ENCODE peak calls at places on chromosomes 16 and 17, in nine cellular contexts. S is colonic mucosa, T is dorsolateral prefrontal cortex, I is upper lobe of right lung, B is SK-N-SH, V is GM12865, D is lung, J is A549, R is ovary. E is an unnamed sample.

GRCh38 chr17:80791758-80792284 is 199.8 kb upstream of the CHMP6 start:
- DNase-seq in R (peak), J (peak), S (peak), T (no peak), B (no peak), D (peak), V (peak), I (no peak), E (peak)

GRCh38 chr16:14146445-14146844 is 75.3 kb downstream of the MRTFB start:
- DNase-seq in T (no peak), I (no peak), D (no peak), B (no peak), V (peak), S (no peak), J (no peak), R (no peak), E (no peak)

GRCh38 chr16:4450921-4451619 is 23.4 kb downstream of the NMRAL1 start:
- DNase-seq in I (no peak), R (no peak), S (no peak), B (no peak), V (no peak), T (no peak), D (no peak), J (no peak), E (no peak)

GRCh38 chr16:15034266-15035162 is 21.4 kb downstream of the NTAN1 start:
- DNase-seq in S (no peak), I (peak), R (no peak), B (no peak), V (no peak), J (no peak), D (no peak), T (no peak), E (no peak)

GRCh38 chr17:8057691-8058114 is 18.8 kb downstream of the ALOX15B start:
- DNase-seq in T (peak), B (peak), D (no peak), S (peak), I (peak), R (no peak), J (peak), V (peak), E (peak)

GRCh38 chr16:81523387-81524115 is 78.9 kb downstream of the CMIP start:
- DNase-seq in R (peak), J (peak), D (no peak), V (no peak), I (peak), B (no peak), S (no peak), T (no peak), E (no peak)

GRCh38 chr17:1067282-1067956 is 70.5 kb downstream of the TIMM22 start:
- DNase-seq in S (no peak), T (no peak), I (peak), R (no peak), V (no peak), B (no peak), J (peak), D (peak), E (no peak)

GRCh38 chr16:57479422-57480126 is 6.7 kb downstream of the DOK4 start:
- DNase-seq in I (no peak), J (no peak), D (no peak), T (no peak), S (peak), R (peak), V (no peak), B (peak), E (no peak)

GRCh38 chr17:15490634-15491261 is 23.3 kb upstream of the CDRT4 start:
- DNase-seq in S (peak), D (peak), V (no peak), B (no peak), J (no peak), T (peak), R (no peak), I (no peak), E (peak)

GRCh38 chr17:35931794-35932419 is 1.3 kb upstream of the RDM1 start:
- DNase-seq in B (no peak), J (no peak), D (no peak), V (no peak), I (no peak), R (peak), S (no peak), T (no peak), E (no peak)

GRCh38 chr16:11478431-11479119 is 108.1 kb downstream of the LITAF start:
- DNase-seq in R (no peak), B (no peak), I (peak), V (no peak), D (no peak), S (no peak), J (no peak), T (no peak), E (no peak)

GRCh38 chr17:41490620-41491019 is 910 bp upstream of the KRT36 start:
- DNase-seq in T (no peak), R (no peak), D (no peak), I (no peak), V (no peak), J (no peak), B (no peak), S (no peak), E (no peak)

GRCh38 chr17:80843741-80844156 is 147.9 kb upstream of the CHMP6 start:
- DNase-seq in D (no peak), V (no peak), J (no peak), B (no peak), I (peak), R (no peak), T (no peak), S (no peak), E (no peak)

GRCh38 chr17:32461853-32462617 is 17.7 kb downstream of the PSMD11 start:
- DNase-seq in S (peak), T (no peak), V (peak), D (no peak), R (peak), I (no peak), B (peak), J (peak), E (no peak)

GRCh38 chr17:1611715-1612114 is 16.9 kb downstream of the SLC43A2 start:
- DNase-seq in V (no peak), T (no peak), B (no peak), J (no peak), D (no peak), R (no peak), S (no peak), I (no peak), E (no peak)

GRCh38 chr16:19513377-19514053 is 8.4 kb downstream of the GDE1 start:
- DNase-seq in S (peak), D (no peak), J (no peak), T (no peak), I (no peak), V (no peak), B (no peak), R (no peak), E (no peak)
- TF ChIP-seq CTCF in S (no peak), D (no peak), J (no peak), T (no peak), I (no peak), V (no peak), B (no peak), R (no peak), E (no peak)

DNA sequence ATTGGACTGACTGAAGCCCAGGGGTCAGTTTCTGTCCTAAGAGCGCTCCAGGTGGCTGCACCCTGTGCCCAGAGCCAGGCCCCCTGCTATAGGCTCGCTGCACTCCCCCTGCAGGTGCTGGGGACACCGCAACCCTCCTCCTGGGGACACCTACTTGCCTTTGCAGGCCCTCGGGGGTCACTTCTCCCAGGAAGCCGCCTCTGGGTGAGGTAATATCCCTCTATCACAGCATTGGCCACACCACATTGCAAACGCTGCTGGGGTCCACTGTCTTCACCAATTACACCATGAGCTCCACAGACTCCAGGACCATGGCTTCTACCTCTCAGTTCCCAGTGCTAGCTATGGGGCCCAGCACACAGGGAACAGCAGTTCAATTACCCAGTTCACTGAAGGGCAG is 14.9 kb downstream of the USP36 start:
- DNase-seq in T (no peak), D (no peak), R (no peak), V (no peak), B (no peak), J (no peak), I (no peak), S (no peak), E (no peak)
- H3K4me3 ChIP-seq in T (no peak), D (no peak), R (no peak), V (no peak), B (no peak), J (no peak), I (no peak), S (no peak), E (no peak)

GRCh38 chr16:66758086-66758485 is 6.7 kb upstream of the DYNC1LI2 start:
- DNase-seq in T (no peak), I (no peak), B (no peak), J (no peak), R (no peak), V (no peak), S (no peak), D (no peak), E (no peak)
- TF ChIP-seq CTCF in T (no peak), I (no peak), B (no peak), J (no peak), R (no peak), V (no peak), S (no peak), D (no peak), E (no peak)

GRCh38 chr16:85563515-85564276 is 49.4 kb upstream of the GSE1 start:
- DNase-seq in D (peak), J (no peak), B (peak), R (peak), S (peak), T (no peak), I (peak), V (no peak), E (no peak)

GRCh38 chr16:85564277-85565051 is 48.7 kb upstream of the GSE1 start:
- DNase-seq in S (no peak), V (peak), I (peak), D (no peak), R (no peak), B (no peak), T (no peak), J (no peak), E (no peak)

GRCh38 chr16:85561248-85562101 is 51.6 kb upstream of the GSE1 start:
- DNase-seq in D (no peak), R (no peak), V (no peak), S (no peak), J (no peak), B (no peak), I (no peak), T (no peak), E (no peak)

GRCh38 chr16:85562102-85562786 is 50.9 kb upstream of the GSE1 start:
- DNase-seq in R (no peak), I (no peak), S (no peak), T (no peak), D (no peak), V (no peak), B (no peak), J (no peak), E (no peak)

GRCh38 chr16:85563031-85563430 is 50.1 kb upstream of the GSE1 start:
- DNase-seq in I (no peak), S (no peak), V (no peak), D (no peak), R (no peak), T (no peak), B (no peak), J (no peak), E (no peak)
- H3K4me3 ChIP-seq in I (no peak), S (no peak), V (no peak), D (no peak), R (no peak), T (no peak), B (no peak), J (no peak), E (no peak)

GRCh38 chr17:37661372-37662014 is 18.2 kb upstream of the DDX52 start:
- DNase-seq in R (no peak), I (no peak), V (no peak), D (no peak), B (no peak), T (no peak), S (no peak), J (peak), E (no peak)
- TF ChIP-seq CTCF in R (no peak), I (no peak), V (no peak), D (no peak), B (no peak), T (no peak), S (no peak), J (no peak), E (no peak)

GRCh38 chr16:83329466-83329865 is 478.3 kb upstream of the HSBP1 start:
- DNase-seq in R (no peak), V (no peak), I (no peak), D (no peak), B (no peak), S (no peak), J (no peak), T (no peak), E (no peak)
- H3K4me3 ChIP-seq in R (no peak), V (no peak), I (no peak), D (no peak), B (no peak), S (no peak), J (no peak), T (no peak), E (no peak)

GRCh38 chr16:29306201-29306600 is 100.3 kb downstream of the NPIPB11 start:
- DNase-seq in J (no peak), I (peak), T (no peak), S (no peak), D (no peak), V (no peak), R (no peak), B (no peak), E (no peak)
- TF ChIP-seq CTCF in J (no peak), I (no peak), T (no peak), S (no peak), D (no peak), V (no peak), R (no peak), B (no peak), E (no peak)

GRCh38 chr17:50944902-50945720 is 79.0 kb upstream of the TOB1 start:
- DNase-seq in V (no peak), B (no peak), J (no peak), I (no peak), R (peak), T (no peak), D (no peak), S (no peak), E (no peak)
- H3K4me3 ChIP-seq in V (no peak), B (no peak), J (peak), I (peak), R (peak), T (peak), D (no peak), S (peak), E (no peak)

GRCh38 chr17:43570518-43570928 is 24.4 kb upstream of the ETV4 start:
- DNase-seq in I (no peak), R (no peak), J (no peak), S (no peak), B (no peak), V (no peak), T (no peak), D (no peak), E (peak)

GRCh38 chr17:43572368-43572980 is 26.3 kb upstream of the ETV4 start:
- DNase-seq in T (no peak), J (no peak), D (no peak), R (no peak), B (no peak), S (no peak), I (no peak), V (no peak), E (no peak)

GRCh38 chr17:43564080-43564594 is 18.0 kb upstream of the ETV4 start:
- DNase-seq in S (no peak), I (no peak), B (no peak), R (no peak), J (no peak), V (no peak), T (no peak), D (no peak), E (no peak)

GRCh38 chr17:43563262-43564079 is 17.3 kb upstream of the ETV4 start:
- DNase-seq in S (no peak), T (no peak), B (no peak), J (no peak), I (no peak), D (no peak), V (no peak), R (no peak), E (no peak)

GRCh38 chr17:43568506-43569082 is 22.5 kb upstream of the ETV4 start:
- DNase-seq in B (no peak), V (no peak), R (no peak), T (no peak), J (no peak), S (no peak), I (no peak), D (no peak), E (no peak)
- TF ChIP-seq CTCF in B (no peak), V (no peak), R (no peak), T (no peak), J (no peak), S (no peak), I (no peak), D (no peak), E (no peak)